ENCODE peak calls at places on chromosomes 3 and 15, in ten cellular contexts. One of them, this sample, is unnamed.

GRCh38 chr3:176927280-176927679 is 270.0 kb downstream of the TBL1XR1 start:
- DNase-seq in psoas muscle: no peak
- DNase-seq in prostate gland: no peak
- DNase-seq in testis: no peak
- DNase-seq in CD8-positive, alpha-beta memory T cell: no peak
- DNase-seq in IMR-90: no peak
- DNase-seq in upper lobe of left lung: no peak
- DNase-seq in cardiac muscle cell: no peak
- DNase-seq in suprapubic skin: no peak
- DNase-seq in left ventricle myocardium inferior: no peak
- DNase-seq in this sample: no peak

GRCh38 chr3:8443829-8444791 is 57.5 kb upstream of the LMCD1 start:
- DNase-seq in psoas muscle: peak; percentile 77
- DNase-seq in prostate gland: peak; percentile 97
- DNase-seq in testis: peak; percentile 80
- DNase-seq in CD8-positive, alpha-beta memory T cell: no peak
- DNase-seq in IMR-90: peak; percentile 99
- DNase-seq in upper lobe of left lung: no peak
- DNase-seq in cardiac muscle cell: peak; percentile 99
- DNase-seq in suprapubic skin: peak; percentile 88
- DNase-seq in left ventricle myocardium inferior: peak; percentile 77
- DNase-seq in this sample: peak; percentile 47

GRCh38 chr3:196193738-196194541 is 17.3 kb downstream of the ZDHHC19 start:
- DNase-seq in psoas muscle: peak; percentile 39
- DNase-seq in prostate gland: no peak
- DNase-seq in testis: peak; percentile 73
- DNase-seq in CD8-positive, alpha-beta memory T cell: no peak
- DNase-seq in IMR-90: no peak
- DNase-seq in upper lobe of left lung: no peak
- DNase-seq in cardiac muscle cell: no peak
- DNase-seq in suprapubic skin: no peak
- DNase-seq in left ventricle myocardium inferior: peak; percentile 78
- DNase-seq in this sample: no peak

GRCh38 chr3:126537116-126537729 is 13.3 kb downstream of the CHST13 start:
- DNase-seq in psoas muscle: no peak
- DNase-seq in prostate gland: no peak
- DNase-seq in testis: no peak
- DNase-seq in CD8-positive, alpha-beta memory T cell: no peak
- DNase-seq in IMR-90: no peak
- DNase-seq in upper lobe of left lung: peak; percentile 16
- DNase-seq in cardiac muscle cell: no peak
- DNase-seq in suprapubic skin: no peak
- DNase-seq in left ventricle myocardium inferior: no peak
- DNase-seq in this sample: no peak

GRCh38 chr3:13215940-13216546 is 142.8 kb upstream of the IQSEC1 start:
- DNase-seq in psoas muscle: no peak
- DNase-seq in prostate gland: no peak
- DNase-seq in testis: no peak
- DNase-seq in CD8-positive, alpha-beta memory T cell: no peak
- DNase-seq in IMR-90: peak; percentile 53
- DNase-seq in upper lobe of left lung: no peak
- DNase-seq in cardiac muscle cell: peak; percentile 77
- DNase-seq in suprapubic skin: no peak
- DNase-seq in left ventricle myocardium inferior: no peak
- DNase-seq in this sample: no peak

GRCh38 chr3:123559040-123559861 is 25.6 kb downstream of the HACD2 start:
- DNase-seq in psoas muscle: no peak
- DNase-seq in prostate gland: peak; percentile 34
- DNase-seq in testis: peak; percentile 47
- DNase-seq in CD8-positive, alpha-beta memory T cell: no peak
- DNase-seq in IMR-90: peak; percentile 64
- DNase-seq in upper lobe of left lung: no peak
- DNase-seq in cardiac muscle cell: peak; percentile 68
- DNase-seq in suprapubic skin: no peak
- DNase-seq in left ventricle myocardium inferior: no peak
- DNase-seq in this sample: no peak

GRCh38 chr3:172142074-172143059 is 103.0 kb downstream of the FNDC3B start:
- DNase-seq in psoas muscle: no peak
- DNase-seq in prostate gland: no peak
- DNase-seq in testis: no peak
- DNase-seq in CD8-positive, alpha-beta memory T cell: no peak
- DNase-seq in IMR-90: peak; percentile 91
- DNase-seq in upper lobe of left lung: no peak
- DNase-seq in cardiac muscle cell: peak; percentile 74
- DNase-seq in suprapubic skin: no peak
- DNase-seq in left ventricle myocardium inferior: no peak
- DNase-seq in this sample: no peak

GRCh38 chr15:99409097-99409473 is 156.7 kb upstream of the MEF2A start:
- DNase-seq in psoas muscle: peak; percentile 64
- DNase-seq in prostate gland: peak; percentile 69
- DNase-seq in testis: peak; percentile 69
- DNase-seq in CD8-positive, alpha-beta memory T cell: no peak
- DNase-seq in IMR-90: peak; percentile 60
- DNase-seq in upper lobe of left lung: no peak
- DNase-seq in cardiac muscle cell: peak; percentile 73
- DNase-seq in suprapubic skin: no peak
- DNase-seq in left ventricle myocardium inferior: peak; percentile 67
- DNase-seq in this sample: no peak

GRCh38 chr15:64846246-64846645 is 4.5 kb downstream of the PLEKHO2 start:
- DNase-seq in psoas muscle: no peak
- DNase-seq in prostate gland: no peak
- DNase-seq in testis: no peak
- DNase-seq in CD8-positive, alpha-beta memory T cell: no peak
- DNase-seq in IMR-90: no peak
- DNase-seq in upper lobe of left lung: no peak
- DNase-seq in cardiac muscle cell: peak; percentile 44
- DNase-seq in suprapubic skin: no peak
- DNase-seq in left ventricle myocardium inferior: no peak
- DNase-seq in this sample: no peak

GRCh38 chr15:64847016-64847415 is 5.3 kb downstream of the PLEKHO2 start:
- DNase-seq in psoas muscle: no peak
- DNase-seq in prostate gland: no peak
- DNase-seq in testis: no peak
- DNase-seq in CD8-positive, alpha-beta memory T cell: no peak
- DNase-seq in IMR-90: no peak
- DNase-seq in upper lobe of left lung: no peak
- DNase-seq in cardiac muscle cell: no peak
- DNase-seq in suprapubic skin: no peak
- DNase-seq in left ventricle myocardium inferior: no peak
- DNase-seq in this sample: no peak

GRCh38 chr15:64847448-64847847 is 5.7 kb downstream of the PLEKHO2 start:
- DNase-seq in psoas muscle: no peak
- DNase-seq in prostate gland: no peak
- DNase-seq in testis: no peak
- DNase-seq in CD8-positive, alpha-beta memory T cell: no peak
- DNase-seq in IMR-90: no peak
- DNase-seq in upper lobe of left lung: no peak
- DNase-seq in cardiac muscle cell: no peak
- DNase-seq in suprapubic skin: no peak
- DNase-seq in left ventricle myocardium inferior: no peak
- DNase-seq in this sample: no peak

GRCh38 chr15:64845826-64846225 is 4.1 kb downstream of the PLEKHO2 start:
- DNase-seq in psoas muscle: no peak
- DNase-seq in prostate gland: no peak
- DNase-seq in testis: no peak
- DNase-seq in CD8-positive, alpha-beta memory T cell: no peak
- DNase-seq in IMR-90: no peak
- DNase-seq in upper lobe of left lung: no peak
- DNase-seq in cardiac muscle cell: no peak
- DNase-seq in suprapubic skin: no peak
- DNase-seq in left ventricle myocardium inferior: no peak
- DNase-seq in this sample: no peak

DNA sequence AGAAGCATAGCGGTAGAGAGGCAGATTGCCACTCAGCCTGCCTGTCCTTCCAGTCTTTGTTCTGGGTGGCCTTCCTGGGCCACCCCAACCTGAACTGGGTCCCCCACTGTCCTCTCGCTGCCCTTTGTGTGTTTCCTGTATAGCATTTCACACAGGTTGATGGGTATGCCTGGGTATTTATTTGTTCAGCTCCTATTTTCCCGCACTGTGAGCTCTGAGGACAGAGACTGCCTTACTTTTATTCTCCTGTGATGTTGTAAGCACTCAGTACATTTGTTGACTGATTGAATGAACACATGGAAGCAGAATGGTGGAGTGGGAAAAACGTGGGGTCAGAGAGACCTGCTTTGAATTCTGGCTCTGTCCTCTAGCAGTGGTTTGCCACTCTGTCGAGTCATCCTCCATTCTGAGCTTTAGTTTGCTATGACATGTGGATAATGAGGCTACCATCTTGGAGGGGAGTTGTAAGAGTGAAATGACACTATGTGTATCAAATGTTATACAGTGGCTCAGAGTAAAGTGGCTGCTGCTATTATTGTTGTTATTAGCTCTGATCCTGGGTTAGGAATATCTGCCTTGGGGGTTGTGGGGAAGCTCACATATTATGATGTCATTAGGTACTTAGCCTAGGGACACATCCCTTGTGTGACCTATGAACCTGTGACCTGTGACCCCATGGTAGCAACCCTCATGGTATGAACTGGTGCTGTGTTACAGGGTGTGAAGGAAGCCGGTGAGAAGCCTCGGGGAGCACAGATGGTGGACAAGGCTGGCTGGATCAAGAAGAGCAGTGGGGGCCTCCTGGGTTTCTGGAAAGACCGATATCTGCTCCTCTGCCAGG is 6.4 kb downstream of the PLEKHO2 start:
- DNase-seq in psoas muscle: no peak
- DNase-seq in prostate gland: no peak
- DNase-seq in testis: no peak
- DNase-seq in CD8-positive, alpha-beta memory T cell: no peak
- DNase-seq in IMR-90: peak; percentile 34
- DNase-seq in upper lobe of left lung: no peak
- DNase-seq in cardiac muscle cell: no peak
- DNase-seq in suprapubic skin: no peak
- DNase-seq in left ventricle myocardium inferior: no peak
- DNase-seq in this sample: no peak
- H3K4me1 ChIP-seq in psoas muscle: peaks cover 6% of the 10 kb centered on the region
- H3K4me1 ChIP-seq in prostate gland: peaks cover 12% of the 10 kb centered on the region
- H3K4me1 ChIP-seq in testis: peaks cover 38% of the 10 kb centered on the region
- H3K4me1 ChIP-seq in CD8-positive, alpha-beta memory T cell: peaks cover 49% of the 10 kb centered on the region
- H3K4me1 ChIP-seq in IMR-90: peaks cover 43% of the 10 kb centered on the region
- H3K4me1 ChIP-seq in upper lobe of left lung: peaks cover 67% of the 10 kb centered on the region
- H3K4me1 ChIP-seq in cardiac muscle cell: peaks cover 15% of the 10 kb centered on the region
- H3K4me1 ChIP-seq in suprapubic skin: peaks cover 77% of the 10 kb centered on the region
- H3K4me1 ChIP-seq in left ventricle myocardium inferior: peaks cover 76% of the 10 kb centered on the region
- H3K4me1 ChIP-seq in this sample: peaks cover 10% of the 10 kb centered on the region

GRCh38 chr3:155804298-155804697 is 1.8 kb downstream of the C3orf33 start:
- DNase-seq in psoas muscle: no peak
- DNase-seq in prostate gland: no peak
- DNase-seq in testis: no peak
- DNase-seq in CD8-positive, alpha-beta memory T cell: no peak
- DNase-seq in IMR-90: no peak
- DNase-seq in upper lobe of left lung: no peak
- DNase-seq in cardiac muscle cell: no peak
- DNase-seq in suprapubic skin: no peak
- DNase-seq in left ventricle myocardium inferior: no peak
- DNase-seq in this sample: no peak

GRCh38 chr3:155809181-155809580 is 3.1 kb upstream of the C3orf33 start:
- DNase-seq in psoas muscle: no peak
- DNase-seq in prostate gland: no peak
- DNase-seq in testis: no peak
- DNase-seq in CD8-positive, alpha-beta memory T cell: no peak
- DNase-seq in IMR-90: peak; percentile 27
- DNase-seq in upper lobe of left lung: no peak
- DNase-seq in cardiac muscle cell: no peak
- DNase-seq in suprapubic skin: no peak
- DNase-seq in left ventricle myocardium inferior: no peak
- DNase-seq in this sample: no peak

GRCh38 chr3:155805204-155805801 is 775 bp downstream of the C3orf33 start:
- DNase-seq in psoas muscle: peak; percentile 45
- DNase-seq in prostate gland: no peak
- DNase-seq in testis: peak; percentile 62
- DNase-seq in CD8-positive, alpha-beta memory T cell: no peak
- DNase-seq in IMR-90: no peak
- DNase-seq in upper lobe of left lung: no peak
- DNase-seq in cardiac muscle cell: peak; percentile 28
- DNase-seq in suprapubic skin: no peak
- DNase-seq in left ventricle myocardium inferior: no peak
- DNase-seq in this sample: no peak

GRCh38 chr3:155807823-155808222 is 1.7 kb upstream of the C3orf33 start:
- DNase-seq in psoas muscle: no peak
- DNase-seq in prostate gland: no peak
- DNase-seq in testis: no peak
- DNase-seq in CD8-positive, alpha-beta memory T cell: no peak
- DNase-seq in IMR-90: peak; percentile 11
- DNase-seq in upper lobe of left lung: no peak
- DNase-seq in cardiac muscle cell: no peak
- DNase-seq in suprapubic skin: no peak
- DNase-seq in left ventricle myocardium inferior: no peak
- DNase-seq in this sample: no peak

GRCh38 chr3:155805802-155806618 is at the start of gene C3orf33:
- DNase-seq in psoas muscle: peak; percentile 73
- DNase-seq in prostate gland: peak; percentile 48
- DNase-seq in testis: peak; percentile 78
- DNase-seq in CD8-positive, alpha-beta memory T cell: peak; percentile 70
- DNase-seq in IMR-90: peak; percentile 37
- DNase-seq in upper lobe of left lung: peak; percentile 96
- DNase-seq in cardiac muscle cell: peak; percentile 66
- DNase-seq in suprapubic skin: no peak
- DNase-seq in left ventricle myocardium inferior: peak; percentile 74
- DNase-seq in this sample: no peak
- H3K27ac ChIP-seq in psoas muscle: peak within 1 kb of the TSS; percentile 84
- H3K27ac ChIP-seq in prostate gland: peak within 1 kb of the TSS; percentile 83
- H3K27ac ChIP-seq in testis: peak within 1 kb of the TSS; percentile 89
- H3K27ac ChIP-seq in CD8-positive, alpha-beta memory T cell: peak within 1 kb of the TSS; percentile 59
- H3K27ac ChIP-seq in IMR-90: peak within 1 kb of the TSS; percentile 79
- H3K27ac ChIP-seq in upper lobe of left lung: peak within 1 kb of the TSS; percentile 85
- H3K27ac ChIP-seq in cardiac muscle cell: peak within 1 kb of the TSS; percentile 73
- H3K27ac ChIP-seq in suprapubic skin: peak within 1 kb of the TSS; percentile 72
- H3K27ac ChIP-seq in left ventricle myocardium inferior: peak within 1 kb of the TSS; percentile 92
- H3K27ac ChIP-seq in this sample: no peak within 1 kb of the TSS

GRCh38 chr3:170953229-170953628 is 44.8 kb upstream of the EIF5A2 start:
- DNase-seq in psoas muscle: no peak
- DNase-seq in prostate gland: no peak
- DNase-seq in testis: no peak
- DNase-seq in CD8-positive, alpha-beta memory T cell: no peak
- DNase-seq in IMR-90: no peak
- DNase-seq in upper lobe of left lung: no peak
- DNase-seq in cardiac muscle cell: no peak
- DNase-seq in suprapubic skin: no peak
- DNase-seq in left ventricle myocardium inferior: no peak
- DNase-seq in this sample: no peak
- H3K4me1 ChIP-seq in psoas muscle: no peaks in the 10 kb centered on the region
- H3K4me1 ChIP-seq in prostate gland: no peaks in the 10 kb centered on the region
- H3K4me1 ChIP-seq in testis: no peaks in the 10 kb centered on the region
- H3K4me1 ChIP-seq in CD8-positive, alpha-beta memory T cell: no peaks in the 10 kb centered on the region
- H3K4me1 ChIP-seq in IMR-90: no peaks in the 10 kb centered on the region
- H3K4me1 ChIP-seq in upper lobe of left lung: no peaks in the 10 kb centered on the region
- H3K4me1 ChIP-seq in cardiac muscle cell: no peaks in the 10 kb centered on the region
- H3K4me1 ChIP-seq in suprapubic skin: no peaks in the 10 kb centered on the region
- H3K4me1 ChIP-seq in left ventricle myocardium inferior: no peaks in the 10 kb centered on the region
- H3K4me1 ChIP-seq in this sample: no peaks in the 10 kb centered on the region

DNA sequence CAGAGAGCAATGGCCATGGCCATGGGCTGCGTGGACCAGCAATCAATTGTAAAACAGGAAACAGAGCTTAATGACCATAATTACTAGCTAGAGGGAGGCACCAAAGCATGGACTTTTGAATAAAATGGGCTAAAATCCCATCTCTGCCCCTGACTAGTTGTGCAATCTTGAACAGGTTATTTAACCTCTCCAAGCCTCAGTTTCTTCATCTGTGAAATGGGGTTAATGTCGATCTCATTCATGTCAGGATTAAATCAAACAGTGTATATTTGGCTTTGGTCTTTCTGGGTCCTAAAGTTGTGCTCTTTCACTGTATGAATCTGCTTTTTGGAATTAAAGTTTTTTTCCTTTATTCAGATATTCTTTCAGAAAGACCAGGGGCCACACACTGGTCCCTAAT is 36.1 kb downstream of the ABTB1 start:
- DNase-seq in psoas muscle: no peak
- DNase-seq in prostate gland: no peak
- DNase-seq in testis: no peak
- DNase-seq in CD8-positive, alpha-beta memory T cell: no peak
- DNase-seq in IMR-90: no peak
- DNase-seq in upper lobe of left lung: no peak
- DNase-seq in cardiac muscle cell: no peak
- DNase-seq in suprapubic skin: no peak
- DNase-seq in left ventricle myocardium inferior: no peak
- DNase-seq in this sample: no peak
- H3K27ac ChIP-seq in psoas muscle: peak overlapping the region; percentile 1
- H3K27ac ChIP-seq in prostate gland: no peak overlapping the region
- H3K27ac ChIP-seq in testis: no peak overlapping the region
- H3K27ac ChIP-seq in CD8-positive, alpha-beta memory T cell: no peak overlapping the region
- H3K27ac ChIP-seq in IMR-90: no peak overlapping the region
- H3K27ac ChIP-seq in upper lobe of left lung: no peak overlapping the region
- H3K27ac ChIP-seq in cardiac muscle cell: no peak overlapping the region
- H3K27ac ChIP-seq in suprapubic skin: no peak overlapping the region
- H3K27ac ChIP-seq in left ventricle myocardium inferior: peak overlapping the region; percentile 96
- H3K27ac ChIP-seq in this sample: no peak overlapping the region